ENCODE peak calls at places on chromosomes 11 and 22, in seven cellular contexts. F is A549, Z is ovary, B is GM12878, N is K562, Q is upper lobe of left lung, L is transverse colon. R is an unnamed sample.

GRCh38 chr22:30947163-30947820 is 21.3 kb downstream of the MORC2 start:
- DNase-seq in B (no peak), Q (no peak), N (no peak), Z (no peak), L (peak; percentile 37), F (no peak), R (no peak)

GRCh38 chr11:81197396-81197795 is 1536.3 kb downstream of the FAM181B start:
- DNase-seq in L (no peak), B (no peak), Q (no peak), F (no peak), N (no peak), Z (no peak), R (no peak)

GRCh38 chr11:126113515-126113957 is 50.9 kb upstream of the CDON start:
- DNase-seq in Z (peak; percentile 86), F (peak; percentile 88), Q (no peak), L (peak; percentile 90), B (no peak), N (no peak), R (peak; percentile 93)

GRCh38 chr11:61963016-61963281 is 4.5 kb downstream of the FTH1 start:
- DNase-seq in N (peak; percentile 55), B (no peak), F (no peak), Q (no peak), L (peak; percentile 24), Z (no peak), R (no peak)

GRCh38 chr11:12119502-12119901 is 9.1 kb downstream of the MICAL2 start:
- DNase-seq in N (no peak), F (no peak), Z (no peak), L (no peak), B (no peak), Q (no peak), R (no peak)

GRCh38 chr22:36056980-36057379 is 28.4 kb upstream of the RBFOX2 start:
- DNase-seq in N (no peak), B (no peak), Q (no peak), Z (no peak), F (no peak), L (no peak), R (no peak)

GRCh38 chr11:122559734-122560382 is 95.7 kb upstream of the UBASH3B start:
- DNase-seq in F (peak; percentile 90), Q (no peak), Z (no peak), N (no peak), B (no peak), L (no peak), R (no peak)

GRCh38 chr22:46546466-46547178 is 9.2 kb upstream of the CELSR1 start:
- DNase-seq in B (no peak), L (no peak), Z (no peak), Q (no peak), N (no peak), F (no peak), R (peak; percentile 73)

GRCh38 chr11:34150494-34151151 is 45.2 kb downstream of the NAT10 start:
- DNase-seq in N (no peak), Q (no peak), B (no peak), F (no peak), L (no peak), Z (no peak), R (no peak)

GRCh38 chr11:9060700-9061111 is 30.7 kb downstream of the SCUBE2 start:
- DNase-seq in F (peak; percentile 34), L (no peak), Q (no peak), N (peak; percentile 38), B (peak; percentile 97), Z (no peak), R (no peak)

GRCh38 chr11:18106688-18107087 is 806 bp upstream of the SAAL1 start:
- DNase-seq in B (no peak), L (no peak), Z (no peak), N (no peak), Q (no peak), F (no peak), R (no peak)

GRCh38 chr22:32904044-32904443 is 102.5 kb downstream of the TIMP3 start:
- DNase-seq in B (no peak), F (peak; percentile 29), Q (no peak), L (peak; percentile 15), Z (no peak), N (peak; percentile 68), R (no peak)

GRCh38 chr11:99419991-99420390 is 399.2 kb downstream of the CNTN5 start:
- DNase-seq in F (no peak), B (no peak), Q (no peak), L (no peak), N (no peak), Z (no peak), R (no peak)

GRCh38 chr11:26914968-26915367 is 78.9 kb upstream of the FIBIN start:
- DNase-seq in Z (no peak), F (no peak), B (peak; percentile 13), Q (no peak), L (peak; percentile 7), N (no peak), R (no peak)

GRCh38 chr11:26909429-26910009 is 84.4 kb upstream of the FIBIN start:
- DNase-seq in Z (no peak), L (no peak), Q (no peak), B (no peak), N (no peak), F (no peak), R (no peak)

GRCh38 chr11:26904801-26905200 is 89.1 kb upstream of the FIBIN start:
- DNase-seq in F (no peak), L (no peak), Z (no peak), Q (no peak), N (no peak), B (no peak), R (no peak)

GRCh38 chr11:26905368-26905767 is 88.5 kb upstream of the FIBIN start:
- DNase-seq in Q (no peak), N (no peak), Z (no peak), L (no peak), F (no peak), B (no peak), R (no peak)

DNA sequence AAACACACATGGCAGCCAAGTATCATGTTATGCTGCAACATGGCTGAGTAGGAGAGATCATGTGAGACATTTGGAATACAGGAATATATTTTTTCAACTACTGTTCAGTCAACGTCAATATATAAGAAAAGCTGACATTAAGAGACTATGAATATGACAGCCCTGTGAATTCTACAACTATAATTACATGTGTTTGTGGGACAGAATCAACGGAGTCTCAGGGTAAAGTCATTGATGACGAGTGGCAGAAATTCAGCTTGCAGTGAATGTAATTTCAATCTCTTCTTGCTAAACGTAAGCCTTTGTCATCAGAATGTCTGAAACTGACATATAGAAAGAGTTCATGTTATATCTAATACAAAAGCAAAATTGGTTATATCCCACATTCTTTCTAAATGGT is 83.7 kb upstream of the FIBIN start:
- DNase-seq in B (no peak), F (no peak), L (no peak), Q (no peak), N (no peak), Z (no peak), R (no peak)
- TF ChIP-seq EP300 in B (no peak), F (no peak), L (no peak), Q (no peak), N (no peak), Z (no peak), R (no peak)

GRCh38 chr11:69157156-69157821 is 1.6 kb downstream of the SMIM38 start:
- DNase-seq in N (peak; percentile 47), F (no peak), Q (peak; percentile 85), B (no peak), L (no peak), Z (no peak), R (no peak)
- H3K27ac ChIP-seq in N (no peak overlapping the region), F (no peak overlapping the region), Q (no peak overlapping the region), B (peak overlapping the region; percentile 76), L (peak overlapping the region; percentile 46), Z (no peak overlapping the region), R (peak overlapping the region; percentile 44)

GRCh38 chr11:82995754-82996398 is 75.8 kb downstream of the RAB30 start:
- DNase-seq in L (no peak), F (no peak), B (no peak), N (no peak), Z (no peak), Q (no peak), R (no peak)

GRCh38 chr11:82999232-82999631 is 72.5 kb downstream of the RAB30 start:
- DNase-seq in L (no peak), Z (no peak), B (no peak), N (no peak), F (no peak), Q (no peak), R (no peak)

GRCh38 chr11:82996966-82997606 is 74.6 kb downstream of the RAB30 start:
- DNase-seq in L (peak; percentile 80), F (no peak), Z (no peak), B (peak; percentile 87), N (no peak), Q (no peak), R (peak; percentile 58)

GRCh38 chr11:83000381-83000780 is 71.3 kb downstream of the RAB30 start:
- DNase-seq in L (no peak), Z (no peak), F (no peak), Q (no peak), B (no peak), N (no peak), R (no peak)

DNA sequence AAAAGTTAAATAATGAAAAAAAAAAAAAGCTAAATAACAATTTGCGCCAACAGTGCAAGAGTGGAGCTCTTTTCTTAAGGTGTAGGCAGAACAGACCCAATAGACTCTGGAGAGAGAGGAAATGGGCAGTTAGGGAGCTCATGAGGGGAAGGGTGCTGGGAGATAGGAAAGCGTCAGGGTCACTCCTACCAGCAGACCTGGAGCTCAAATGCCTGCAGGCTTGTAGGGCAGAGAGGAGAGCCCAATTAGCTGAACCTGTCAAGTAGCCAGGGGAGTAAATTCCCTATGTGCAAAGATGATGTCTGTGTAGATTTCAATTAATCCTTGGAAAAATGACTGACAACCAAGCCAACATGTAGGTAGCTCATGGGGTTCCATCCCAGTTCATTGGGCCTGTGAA is 73.0 kb downstream of the RAB30 start:
- DNase-seq in Q (no peak), B (no peak), Z (no peak), N (no peak), F (no peak), L (no peak), R (no peak)
- TF ChIP-seq EP300 in Q (no peak), B (no peak), Z (no peak), N (no peak), F (no peak), L (no peak), R (no peak)

GRCh38 chr22:17964153-17964552 is 60.2 kb downstream of the MICAL3 start:
- DNase-seq in F (no peak), B (no peak), L (no peak), N (no peak), Q (no peak), Z (no peak), R (no peak)

GRCh38 chr22:17965538-17966402 is 58.6 kb downstream of the MICAL3 start:
- DNase-seq in Z (no peak), B (no peak), N (no peak), Q (no peak), F (no peak), L (no peak), R (no peak)

GRCh38 chr22:17966403-17966717 is 58.0 kb downstream of the MICAL3 start:
- DNase-seq in F (no peak), B (no peak), Q (no peak), L (no peak), N (no peak), Z (no peak), R (no peak)

GRCh38 chr22:17963015-17963414 is 61.3 kb downstream of the MICAL3 start:
- DNase-seq in Z (no peak), N (no peak), Q (no peak), B (no peak), F (no peak), L (no peak), R (no peak)

DNA sequence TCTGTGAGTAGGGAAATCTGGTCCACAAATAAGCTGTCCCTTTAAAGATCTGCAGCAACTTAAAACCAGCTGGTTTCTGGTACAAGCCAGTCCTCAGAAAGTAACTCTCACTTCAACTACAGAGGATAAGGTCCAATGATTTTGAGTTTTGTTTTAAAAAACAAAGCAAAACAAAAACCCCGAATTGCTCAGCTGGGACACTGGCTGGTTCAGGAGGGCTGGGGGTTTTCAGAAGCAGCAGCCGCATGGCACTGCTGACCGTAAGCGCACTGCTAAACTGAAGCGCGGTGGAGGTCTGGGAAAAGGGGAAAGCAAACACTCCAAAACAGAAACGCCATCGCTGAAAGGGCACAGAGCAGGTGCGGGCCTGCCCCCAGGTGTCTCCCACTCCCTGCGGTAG is 59.7 kb downstream of the MICAL3 start:
- DNase-seq in F (no peak), B (peak; percentile 65), Q (no peak), Z (no peak), L (no peak), N (no peak), R (no peak)
- H3K27ac ChIP-seq in F (no peak overlapping the region), B (peak overlapping the region; percentile 67), Q (no peak overlapping the region), Z (peak overlapping the region; percentile 9), L (no peak overlapping the region), N (no peak overlapping the region), R (no peak overlapping the region)

R was measured in stomach.